ENCODE peak calls at places on chromosomes 3 and 15, in seven cellular contexts. I, B, N, X, T, P and C are unnamed samples.

GRCh38 chr15:70023064-70023768 is 74.5 kb downstream of the TLE3 start:
- DNase-seq in I (no peak), B (no peak), N (peak; percentile 20), X (no peak), T (peak; percentile 25), P (no peak), C (peak; percentile 71)

GRCh38 chr15:85752591-85752990 is 42.1 kb downstream of the KLHL25 start:
- DNase-seq in I (no peak), B (peak; percentile 32), N (no peak), X (peak; percentile 22), T (peak; percentile 78), P (no peak), C (no peak)

GRCh38 chr3:32374788-32375595 is 16.7 kb upstream of the CMTM7 start:
- DNase-seq in I (peak; percentile 42), B (peak; percentile 73), N (peak; percentile 44), X (peak; percentile 32), T (no peak), P (peak; percentile 81), C (peak; percentile 75)

GRCh38 chr3:70488816-70489215 is 176.4 kb upstream of the MDFIC2 start:
- DNase-seq in I (no peak), B (no peak), N (no peak), X (no peak), T (no peak), P (no peak), C (no peak)

GRCh38 chr3:33211444-33211843 is 7.2 kb downstream of the SUSD5 start:
- DNase-seq in I (peak; percentile 60), B (no peak), N (peak; percentile 32), X (no peak), T (no peak), P (no peak), C (no peak)

GRCh38 chr15:82750831-82751181 is 41.1 kb upstream of the AP3B2 start:
- DNase-seq in I (no peak), B (no peak), N (no peak), X (no peak), T (no peak), P (no peak), C (no peak)

GRCh38 chr15:66809664-66810063 is 107.6 kb downstream of the SMAD6 start:
- DNase-seq in I (no peak), B (no peak), N (no peak), X (no peak), T (no peak), P (no peak), C (no peak)

GRCh38 chr15:62972814-62973213 is 69.7 kb upstream of the TPM1 start:
- DNase-seq in I (peak; percentile 32), B (no peak), N (peak; percentile 36), X (no peak), T (no peak), P (no peak), C (no peak)

GRCh38 chr3:126107960-126108688 is 24.2 kb upstream of the SLC41A3 start:
- DNase-seq in I (no peak), B (no peak), N (no peak), X (no peak), T (no peak), P (no peak), C (no peak)

GRCh38 chr3:126360714-126361060 is 3.5 kb upstream of the KLF15 start:
- DNase-seq in I (no peak), B (no peak), N (no peak), X (no peak), T (peak; percentile 22), P (no peak), C (no peak)

GRCh38 chr15:48547305-48547704 is 98.2 kb downstream of the FBN1 start:
- DNase-seq in I (no peak), B (no peak), N (no peak), X (no peak), T (no peak), P (no peak), C (no peak)
- H3K27ac ChIP-seq in I (no peak overlapping the region), B (no peak overlapping the region), N (peak overlapping the region; percentile 40), X (no peak overlapping the region), T (no peak overlapping the region), P (no peak overlapping the region), C (no peak overlapping the region)

GRCh38 chr3:194133661-194134230 is 2.2 kb upstream of the HES1 start:
- DNase-seq in I (no peak), B (peak; percentile 65), N (no peak), X (peak; percentile 76), T (peak; percentile 68), P (peak; percentile 66), C (peak; percentile 28)

GRCh38 chr3:194134757-194135515 is 1.0 kb upstream of the HES1 start:
- DNase-seq in I (no peak), B (peak; percentile 95), N (peak; percentile 85), X (peak; percentile 95), T (peak; percentile 94), P (peak; percentile 93), C (peak; percentile 70)

GRCh38 chr3:194135516-194135805 is 487 bp upstream of the HES1 start:
- DNase-seq in I (no peak), B (no peak), N (no peak), X (no peak), T (no peak), P (peak; percentile 17), C (no peak)

GRCh38 chr3:194132465-194133358 is 3.2 kb upstream of the HES1 start:
- DNase-seq in I (no peak), B (no peak), N (no peak), X (no peak), T (no peak), P (no peak), C (no peak)

GRCh38 chr3:194134231-194134756 is 1.7 kb upstream of the HES1 start:
- DNase-seq in I (no peak), B (no peak), N (no peak), X (no peak), T (peak; percentile 79), P (peak; percentile 78), C (peak; percentile 83)
- H3K27ac ChIP-seq in I (peak overlapping the region; percentile 84), B (no peak overlapping the region), N (peak overlapping the region; percentile 95), X (peak overlapping the region; percentile 86), T (peak overlapping the region; percentile 92), P (peak overlapping the region; percentile 98), C (peak overlapping the region; percentile 67)

GRCh38 chr3:196320110-196320509 is 2.1 kb upstream of the DYNLT2B start:
- DNase-seq in I (no peak), B (no peak), N (no peak), X (no peak), T (peak; percentile 14), P (no peak), C (no peak)
- H3K27ac ChIP-seq in I (no peak overlapping the region), B (no peak overlapping the region), N (no peak overlapping the region), X (no peak overlapping the region), T (no peak overlapping the region), P (no peak overlapping the region), C (no peak overlapping the region)

DNA sequence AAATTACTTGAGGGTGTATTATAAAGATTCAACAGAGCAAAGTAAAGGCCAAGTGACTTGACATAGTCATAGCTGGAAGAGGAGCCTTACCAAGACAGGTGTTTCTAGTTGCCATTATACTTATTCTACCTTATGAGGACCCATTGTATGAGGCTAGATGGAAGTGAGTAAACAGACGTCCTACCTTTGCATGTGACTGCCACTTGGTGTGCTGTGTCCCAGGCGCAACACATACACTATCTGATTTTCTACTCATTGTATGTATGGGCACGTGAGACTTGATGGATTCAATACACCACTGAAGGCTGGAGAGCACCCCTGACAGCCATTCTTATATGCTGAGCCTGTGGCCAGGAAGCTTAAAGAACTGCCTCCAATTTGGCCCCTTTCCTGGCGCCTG is 40.5 kb downstream of the BOC start:
- DNase-seq in I (no peak), B (no peak), N (no peak), X (no peak), T (no peak), P (no peak), C (no peak)
- H3K27ac ChIP-seq in I (no peak overlapping the region), B (no peak overlapping the region), N (no peak overlapping the region), X (no peak overlapping the region), T (no peak overlapping the region), P (no peak overlapping the region), C (no peak overlapping the region)

GRCh38 chr3:37810788-37811187 is 50.9 kb upstream of the CTDSPL start:
- DNase-seq in I (no peak), B (no peak), N (no peak), X (no peak), T (no peak), P (no peak), C (no peak)
- H3K27ac ChIP-seq in I (no peak overlapping the region), B (no peak overlapping the region), N (no peak overlapping the region), X (no peak overlapping the region), T (no peak overlapping the region), P (no peak overlapping the region), C (no peak overlapping the region)